ENCODE peak calls at places on chromosome 9, in five cellular contexts. One of them, this sample, is unnamed.

GRCh38 chr9:4010309-4010708 is 289.6 kb downstream of the GLIS3 start:
- DNase-seq in NCI-H2029: no peak
- DNase-seq in endothelial cell: no peak
- DNase-seq in A549: no peak
- DNase-seq in ELR: no peak
- DNase-seq in this sample: no peak

GRCh38 chr9:72383978-72384709 is 19.1 kb upstream of the ZFAND5 start:
- DNase-seq in NCI-H2029: no peak
- DNase-seq in endothelial cell: no peak
- DNase-seq in A549: peak; percentile 22
- DNase-seq in ELR: peak; percentile 95
- DNase-seq in this sample: no peak

GRCh38 chr9:123334639-123335038 is 21.4 kb upstream of the CRB2 start:
- DNase-seq in NCI-H2029: no peak
- DNase-seq in endothelial cell: no peak
- DNase-seq in A549: no peak
- DNase-seq in ELR: no peak
- DNase-seq in this sample: no peak

GRCh38 chr9:109382585-109382984 is 61.7 kb upstream of the EPB41L4B start:
- DNase-seq in NCI-H2029: no peak
- DNase-seq in endothelial cell: no peak
- DNase-seq in A549: no peak
- DNase-seq in ELR: no peak
- DNase-seq in this sample: no peak

GRCh38 chr9:129402341-129402739 is 218.6 kb downstream of the C9orf50 start:
- DNase-seq in NCI-H2029: no peak
- DNase-seq in endothelial cell: peak; percentile 31
- DNase-seq in A549: no peak
- DNase-seq in ELR: no peak
- DNase-seq in this sample: no peak

GRCh38 chr9:4139201-4139600 is 160.7 kb downstream of the GLIS3 start:
- DNase-seq in NCI-H2029: no peak
- DNase-seq in endothelial cell: no peak
- DNase-seq in A549: no peak
- DNase-seq in ELR: peak; percentile 29
- DNase-seq in this sample: no peak

GRCh38 chr9:108466238-108466637 is 389.5 kb downstream of the ACTL7B start:
- DNase-seq in NCI-H2029: no peak
- DNase-seq in endothelial cell: no peak
- DNase-seq in A549: no peak
- DNase-seq in ELR: no peak
- DNase-seq in this sample: no peak

GRCh38 chr9:109230277-109230676 is 63.2 kb upstream of the FRRS1L start:
- DNase-seq in NCI-H2029: no peak
- DNase-seq in endothelial cell: no peak
- DNase-seq in A549: no peak
- DNase-seq in ELR: no peak
- DNase-seq in this sample: no peak

GRCh38 chr9:98465799-98466198 is 210.3 kb upstream of the TBC1D2 start:
- DNase-seq in NCI-H2029: no peak
- DNase-seq in endothelial cell: no peak
- DNase-seq in A549: no peak
- DNase-seq in ELR: no peak
- DNase-seq in this sample: no peak

GRCh38 chr9:4144869-4145268 is 155.0 kb downstream of the GLIS3 start:
- DNase-seq in NCI-H2029: no peak
- DNase-seq in endothelial cell: no peak
- DNase-seq in A549: peak; percentile 31
- DNase-seq in ELR: peak; percentile 41
- DNase-seq in this sample: no peak

GRCh38 chr9:130307667-130307943 is 42.0 kb downstream of the HMCN2 start:
- DNase-seq in NCI-H2029: no peak
- DNase-seq in endothelial cell: no peak
- DNase-seq in A549: no peak
- DNase-seq in ELR: no peak
- DNase-seq in this sample: no peak

GRCh38 chr9:94794768-94795167 is 68.3 kb downstream of the AOPEP start:
- DNase-seq in NCI-H2029: no peak
- DNase-seq in endothelial cell: no peak
- DNase-seq in A549: no peak
- DNase-seq in ELR: no peak
- DNase-seq in this sample: no peak

GRCh38 chr9:114953917-114954316 is 23.5 kb upstream of the TNFSF8 start:
- DNase-seq in NCI-H2029: no peak
- DNase-seq in endothelial cell: no peak
- DNase-seq in A549: peak; percentile 40
- DNase-seq in ELR: peak; percentile 83
- DNase-seq in this sample: peak; percentile 27

GRCh38 chr9:121981118-121981883 is 111.8 kb downstream of the TTLL11 start:
- DNase-seq in NCI-H2029: no peak
- DNase-seq in endothelial cell: no peak
- DNase-seq in A549: no peak
- DNase-seq in ELR: no peak
- DNase-seq in this sample: no peak

GRCh38 chr9:101353683-101354082 is 31.1 kb downstream of the BAAT start:
- DNase-seq in NCI-H2029: no peak
- DNase-seq in endothelial cell: no peak
- DNase-seq in A549: no peak
- DNase-seq in ELR: no peak
- DNase-seq in this sample: peak; percentile 27

GRCh38 chr9:6014668-6015270 is 655 bp downstream of the RANBP6 start:
- DNase-seq in NCI-H2029: no peak
- DNase-seq in endothelial cell: no peak
- DNase-seq in A549: peak; percentile 36
- DNase-seq in ELR: peak; percentile 86
- DNase-seq in this sample: no peak

GRCh38 chr9:78261403-78262001 is 25.6 kb downstream of the CEP78 start:
- DNase-seq in NCI-H2029: no peak
- DNase-seq in endothelial cell: no peak
- DNase-seq in A549: peak; percentile 36
- DNase-seq in ELR: peak; percentile 54
- DNase-seq in this sample: no peak

GRCh38 chr9:135666534-135667402 is 3.7 kb downstream of the LCN9 start:
- DNase-seq in NCI-H2029: no peak
- DNase-seq in endothelial cell: no peak
- DNase-seq in A549: no peak
- DNase-seq in ELR: no peak
- DNase-seq in this sample: no peak

GRCh38 chr9:110502842-110503241 is 76.7 kb downstream of the SVEP1 start:
- DNase-seq in NCI-H2029: no peak
- DNase-seq in endothelial cell: no peak
- DNase-seq in A549: no peak
- DNase-seq in ELR: peak; percentile 6
- DNase-seq in this sample: no peak

GRCh38 chr9:38424918-38425317 is 664 bp upstream of the IGFBPL1 start:
- DNase-seq in NCI-H2029: no peak
- DNase-seq in endothelial cell: no peak
- DNase-seq in A549: no peak
- DNase-seq in ELR: no peak
- DNase-seq in this sample: no peak

GRCh38 chr9:31259824-31260223 is 1124.6 kb upstream of the ACO1 start:
- DNase-seq in NCI-H2029: no peak
- DNase-seq in endothelial cell: no peak
- DNase-seq in A549: no peak
- DNase-seq in ELR: no peak
- DNase-seq in this sample: no peak

GRCh38 chr9:37187269-37187668 is 66.9 kb downstream of the ZCCHC7 start:
- DNase-seq in NCI-H2029: no peak
- DNase-seq in endothelial cell: no peak
- DNase-seq in A549: no peak
- DNase-seq in ELR: peak; percentile 15
- DNase-seq in this sample: no peak

GRCh38 chr9:104339692-104340091 is 164.4 kb upstream of the OR13F1 start:
- DNase-seq in NCI-H2029: no peak
- DNase-seq in endothelial cell: no peak
- DNase-seq in A549: no peak
- DNase-seq in ELR: peak; percentile 56
- DNase-seq in this sample: no peak

GRCh38 chr9:135105938-135106491 is 18.5 kb downstream of the OLFM1 start:
- DNase-seq in NCI-H2029: no peak
- DNase-seq in endothelial cell: no peak
- DNase-seq in A549: no peak
- DNase-seq in ELR: no peak
- DNase-seq in this sample: no peak

GRCh38 chr9:84750152-84750865 is 80.8 kb downstream of the NTRK2 start:
- DNase-seq in NCI-H2029: no peak
- DNase-seq in endothelial cell: no peak
- DNase-seq in A549: no peak
- DNase-seq in ELR: no peak
- DNase-seq in this sample: peak; percentile 99

GRCh38 chr9:130419521-130420035 is 25.2 kb upstream of the ASS1 start:
- DNase-seq in NCI-H2029: no peak
- DNase-seq in endothelial cell: no peak
- DNase-seq in A549: no peak
- DNase-seq in ELR: no peak
- DNase-seq in this sample: no peak

GRCh38 chr9:128669786-128670185 is 13.1 kb upstream of the DYNC2I2 start:
- DNase-seq in NCI-H2029: no peak
- DNase-seq in endothelial cell: no peak
- DNase-seq in A549: no peak
- DNase-seq in ELR: no peak
- DNase-seq in this sample: no peak

GRCh38 chr9:133523096-133523495 is 1.7 kb downstream of the MYMK start:
- DNase-seq in NCI-H2029: no peak
- DNase-seq in endothelial cell: no peak
- DNase-seq in A549: no peak
- DNase-seq in ELR: no peak
- DNase-seq in this sample: no peak

GRCh38 chr9:131668439-131669233 is 71.2 kb downstream of the RAPGEF1 start:
- DNase-seq in NCI-H2029: peak; percentile 52
- DNase-seq in endothelial cell: no peak
- DNase-seq in A549: no peak
- DNase-seq in ELR: peak; percentile 86
- DNase-seq in this sample: no peak

GRCh38 chr9:108139900-108140299 is 650.3 kb upstream of the KLF4 start:
- DNase-seq in NCI-H2029: no peak
- DNase-seq in endothelial cell: no peak
- DNase-seq in A549: no peak
- DNase-seq in ELR: no peak
- DNase-seq in this sample: no peak

GRCh38 chr9:132804576-132805295 is 73.3 kb downstream of the AK8 start:
- DNase-seq in NCI-H2029: peak; percentile 9
- DNase-seq in endothelial cell: no peak
- DNase-seq in A549: no peak
- DNase-seq in ELR: no peak
- DNase-seq in this sample: no peak

GRCh38 chr9:630817-631216 is 210.7 kb upstream of the DMRT1 start:
- DNase-seq in NCI-H2029: no peak
- DNase-seq in endothelial cell: no peak
- DNase-seq in A549: no peak
- DNase-seq in ELR: no peak
- DNase-seq in this sample: no peak

GRCh38 chr9:88786291-88787054 is 204.8 kb upstream of the S1PR3 start:
- DNase-seq in NCI-H2029: no peak
- DNase-seq in endothelial cell: no peak
- DNase-seq in A549: no peak
- DNase-seq in ELR: no peak
- DNase-seq in this sample: no peak

GRCh38 chr9:21933865-21934264 is 60.3 kb downstream of the CDKN2A start:
- DNase-seq in NCI-H2029: no peak
- DNase-seq in endothelial cell: no peak
- DNase-seq in A549: no peak
- DNase-seq in ELR: peak; percentile 59
- DNase-seq in this sample: no peak

GRCh38 chr9:83060557-83060956 is 2.4 kb downstream of the RASEF start:
- DNase-seq in NCI-H2029: peak; percentile 98
- DNase-seq in endothelial cell: no peak
- DNase-seq in A549: peak; percentile 87
- DNase-seq in ELR: no peak
- DNase-seq in this sample: peak; percentile 66